ENCODE peak calls at places on chromosomes 1 and 21, in ten cellular contexts. J is NCI-H345, Q is LoVo, C is epithelial cell of esophagus, V is GM20000, A is HTR-8/SVneo, P is mammary epithelial cell, G is NCI-H446 treated with DMSO at 0.1 percent for 48 hours, U is fibroblast of lung, L is OCI-LY7. S is an unnamed sample.

GRCh38 chr1:151993084-151993733 is 450 bp downstream of the S100A10 start:
- DNase-seq in J (no peak), Q (no peak), C (peak; percentile 36), V (peak; percentile 34), A (no peak), P (no peak), G (no peak), U (peak; percentile 42), L (peak; percentile 16), S (no peak)

GRCh38 chr1:10257851-10258250 is 47.5 kb downstream of the KIF1B start:
- DNase-seq in J (no peak), Q (peak; percentile 15), C (no peak), V (no peak), A (no peak), P (no peak), G (no peak), U (no peak), L (no peak), S (no peak)

GRCh38 chr1:150213170-150214098 is 22.5 kb downstream of the ANP32E start:
- DNase-seq in J (peak; percentile 68), Q (peak; percentile 85), C (peak; percentile 91), V (peak; percentile 91), A (peak; percentile 90), P (peak; percentile 79), G (no peak), U (peak; percentile 89), L (peak; percentile 98), S (peak; percentile 98)

GRCh38 chr1:155540000-155540874 is 22.4 kb downstream of the ASH1L start:
- DNase-seq in J (no peak), Q (no peak), C (no peak), V (no peak), A (no peak), P (no peak), G (no peak), U (no peak), L (no peak), S (no peak)

GRCh38 chr1:201471772-201472171 is 2.8 kb upstream of the PHLDA3 start:
- DNase-seq in J (no peak), Q (no peak), C (peak; percentile 73), V (no peak), A (no peak), P (peak; percentile 73), G (no peak), U (peak; percentile 60), L (no peak), S (no peak)

GRCh38 chr21:25735221-25735894 is 586 bp downstream of the GABPA start:
- DNase-seq in J (peak; percentile 95), Q (peak; percentile 65), C (peak; percentile 91), V (peak; percentile 84), A (peak; percentile 65), P (peak; percentile 73), G (peak; percentile 95), U (peak; percentile 90), L (peak; percentile 90), S (peak; percentile 33)

GRCh38 chr1:159468321-159468720 is 28.8 kb downstream of the OR10J1 start:
- DNase-seq in J (no peak), Q (no peak), C (no peak), V (no peak), A (no peak), P (no peak), G (no peak), U (no peak), L (no peak), S (no peak)

GRCh38 chr1:26733982-26734381 is 38.2 kb downstream of the ARID1A start:
- DNase-seq in J (no peak), Q (no peak), C (peak; percentile 54), V (no peak), A (no peak), P (peak; percentile 90), G (no peak), U (peak; percentile 97), L (no peak), S (no peak)

GRCh38 chr1:8078176-8078671 is 52.1 kb upstream of the ERRFI1 start:
- DNase-seq in J (no peak), Q (no peak), C (peak; percentile 87), V (no peak), A (no peak), P (peak; percentile 95), G (no peak), U (peak; percentile 94), L (no peak), S (peak; percentile 44)

GRCh38 chr1:9798236-9799130 is 25.3 kb downstream of the CLSTN1 start:
- DNase-seq in J (no peak), Q (no peak), C (no peak), V (no peak), A (no peak), P (peak; percentile 46), G (peak; percentile 35), U (peak; percentile 36), L (no peak), S (no peak)

GRCh38 chr1:231841616-231842344 is 215.2 kb downstream of the DISC1 start:
- DNase-seq in J (no peak), Q (peak; percentile 8), C (peak; percentile 28), V (no peak), A (no peak), P (peak; percentile 18), G (no peak), U (peak; percentile 50), L (no peak), S (peak; percentile 19)